ENCODE peak calls at places on chromosomes 11 and 22, in five cellular contexts. Q is MCF 10A; F is CD8-positive, alpha-beta T cell; X is heart left ventricle; R is Caco-2. K is an unnamed sample.

GRCh38 chr11:26229270-26229669 is 102.7 kb upstream of the ANO3 start:
- DNase-seq in Q (peak; percentile 78), F (no peak), X (no peak), R (no peak), K (no peak)

GRCh38 chr11:67252831-67253239 is 13.4 kb upstream of the GRK2 start:
- DNase-seq in Q (peak; percentile 46), F (no peak), X (peak; percentile 52), R (no peak), K (no peak)

GRCh38 chr11:23413057-23413456 is 552.8 kb upstream of the CCDC179 start:
- DNase-seq in Q (no peak), F (no peak), X (no peak), R (no peak), K (no peak)

GRCh38 chr11:114162719-114163123 is 103.2 kb downstream of the ZBTB16 start:
- DNase-seq in Q (peak; percentile 99), F (no peak), X (peak; percentile 92), R (no peak), K (peak; percentile 17)

GRCh38 chr11:60798631-60799030 is 13.5 kb downstream of the MS4A10 start:
- DNase-seq in Q (no peak), F (no peak), X (no peak), R (no peak), K (no peak)

GRCh38 chr11:64036081-64037026 is 623 bp downstream of the FLRT1 start:
- DNase-seq in Q (no peak), F (no peak), X (no peak), R (no peak), K (no peak)

GRCh38 chr11:86230921-86231320 is 13.6 kb upstream of the EED start:
- DNase-seq in Q (peak; percentile 40), F (no peak), X (no peak), R (no peak), K (no peak)

GRCh38 chr11:13772223-13773046 is 104.0 kb downstream of the FAR1 start:
- DNase-seq in Q (peak; percentile 76), F (no peak), X (no peak), R (no peak), K (no peak)

GRCh38 chr11:14480716-14481115 is 18.9 kb downstream of the COPB1 start:
- DNase-seq in Q (no peak), F (no peak), X (no peak), R (no peak), K (no peak)

GRCh38 chr22:40031766-40032470 is 37.2 kb downstream of the FAM83F start:
- DNase-seq in Q (no peak), F (no peak), X (no peak), R (no peak), K (no peak)

GRCh38 chr22:44229809-44230208 is 49.1 kb downstream of the PARVG start:
- DNase-seq in Q (no peak), F (no peak), X (no peak), R (no peak), K (no peak)

GRCh38 chr11:20621679-20622078 is 22.3 kb downstream of the SLC6A5 start:
- DNase-seq in Q (no peak), F (no peak), X (no peak), R (no peak), K (no peak)

GRCh38 chr11:64368673-64369074 is 9.7 kb downstream of the RPS6KA4 start:
- DNase-seq in Q (no peak), F (no peak), X (no peak), R (no peak), K (no peak)

GRCh38 chr22:39241632-39242388 is 3.0 kb downstream of the PDGFB start:
- DNase-seq in Q (no peak), F (peak; percentile 37), X (peak; percentile 33), R (no peak), K (no peak)

GRCh38 chr11:2923446-2924375 is 5.5 kb downstream of the PHLDA2 start:
- DNase-seq in Q (no peak), F (no peak), X (no peak), R (no peak), K (no peak)

GRCh38 chr22:50530857-50531545 is 1.2 kb upstream of the TYMP start:
- DNase-seq in Q (peak; percentile 94), F (peak; percentile 67), X (peak; percentile 90), R (peak; percentile 82), K (peak; percentile 64)

GRCh38 chr11:117903505-117904382 is 25.5 kb downstream of the TMPRSS13 start:
- DNase-seq in Q (no peak), F (no peak), X (peak; percentile 18), R (peak; percentile 35), K (no peak)

GRCh38 chr11:17498058-17498457 is 21.4 kb upstream of the ABCC8 start:
- DNase-seq in Q (peak; percentile 31), F (no peak), X (no peak), R (no peak), K (no peak)

GRCh38 chr11:15603208-15603607 is 488.5 kb downstream of the INSC start:
- DNase-seq in Q (no peak), F (no peak), X (peak; percentile 56), R (no peak), K (no peak)

GRCh38 chr22:24521791-24522245 is 26.7 kb downstream of the UPB1 start:
- DNase-seq in Q (peak; percentile 79), F (no peak), X (no peak), R (peak; percentile 90), K (no peak)

GRCh38 chr11:67613960-67614715 is 7.4 kb downstream of the NDUFV1 start:
- DNase-seq in Q (peak; percentile 54), F (peak; percentile 62), X (peak; percentile 71), R (peak; percentile 74), K (no peak)

GRCh38 chr11:78398715-78399114 is 18.9 kb downstream of the GAB2 start:
- DNase-seq in Q (no peak), F (no peak), X (no peak), R (no peak), K (no peak)

GRCh38 chr11:96055706-96056387 is 131.9 kb upstream of the MTMR2 start:
- DNase-seq in Q (peak; percentile 53), F (no peak), X (no peak), R (no peak), K (no peak)

GRCh38 chr22:23215294-23216204 is 35.2 kb downstream of the BCR start:
- DNase-seq in Q (peak; percentile 71), F (no peak), X (no peak), R (no peak), K (no peak)

GRCh38 chr11:74686792-74687191 is 44.4 kb downstream of the CHRDL2 start:
- DNase-seq in Q (peak; percentile 81), F (no peak), X (no peak), R (peak; percentile 25), K (no peak)

GRCh38 chr22:39230261-39231196 is 14.3 kb downstream of the PDGFB start:
- DNase-seq in Q (no peak), F (no peak), X (peak; percentile 40), R (no peak), K (no peak)

GRCh38 chr11:99069831-99070444 is 49.2 kb downstream of the CNTN5 start:
- DNase-seq in Q (no peak), F (no peak), X (no peak), R (no peak), K (no peak)

GRCh38 chr11:8192016-8192895 is 23.4 kb upstream of the RIC3 start:
- DNase-seq in Q (peak; percentile 75), F (no peak), X (peak; percentile 69), R (peak; percentile 71), K (no peak)

GRCh38 chr11:8196749-8197148 is 27.9 kb upstream of the RIC3 start:
- DNase-seq in Q (peak; percentile 12), F (no peak), X (no peak), R (no peak), K (no peak)

DNA sequence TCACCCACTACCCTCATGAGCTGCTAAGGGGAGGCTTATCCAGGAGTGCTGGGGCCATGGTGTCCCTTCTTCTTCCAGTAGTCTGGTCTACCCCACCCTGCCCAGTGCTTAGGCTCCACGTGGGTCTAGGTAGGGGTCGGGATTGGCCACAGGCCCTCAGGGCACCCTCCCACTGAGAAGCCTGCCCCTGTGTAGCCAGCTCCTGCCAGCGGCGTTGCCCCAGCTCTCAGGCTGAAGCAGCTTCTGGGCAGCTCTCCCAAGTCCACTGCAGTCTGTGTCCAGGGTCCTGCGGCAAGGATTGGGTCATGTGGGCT is 24.0 kb upstream of the RIC3 start:
- DNase-seq in Q (no peak), F (no peak), X (no peak), R (no peak), K (no peak)
- TF ChIP-seq CTCF in Q (no peak), F (peak; percentile 31), X (no peak), R (no peak), K (no peak)

GRCh38 chr22:45688606-45689080 is 17.0 kb downstream of the ATXN10 start:
- DNase-seq in Q (peak; percentile 77), F (no peak), X (no peak), R (peak; percentile 48), K (no peak)

GRCh38 chr22:45689195-45689594 is 17.6 kb downstream of the ATXN10 start:
- DNase-seq in Q (no peak), F (no peak), X (no peak), R (no peak), K (no peak)

GRCh38 chr22:45690008-45690407 is 18.4 kb downstream of the ATXN10 start:
- DNase-seq in Q (no peak), F (no peak), X (no peak), R (no peak), K (no peak)

GRCh38 chr22:45696227-45696626 is 24.6 kb downstream of the ATXN10 start:
- DNase-seq in Q (no peak), F (no peak), X (no peak), R (no peak), K (no peak)

GRCh38 chr22:45692549-45692948 is 20.9 kb downstream of the ATXN10 start:
- DNase-seq in Q (no peak), F (no peak), X (no peak), R (no peak), K (no peak)
- TF ChIP-seq CTCF in Q (no peak), F (no peak), X (no peak), R (no peak), K (no peak)

DNA sequence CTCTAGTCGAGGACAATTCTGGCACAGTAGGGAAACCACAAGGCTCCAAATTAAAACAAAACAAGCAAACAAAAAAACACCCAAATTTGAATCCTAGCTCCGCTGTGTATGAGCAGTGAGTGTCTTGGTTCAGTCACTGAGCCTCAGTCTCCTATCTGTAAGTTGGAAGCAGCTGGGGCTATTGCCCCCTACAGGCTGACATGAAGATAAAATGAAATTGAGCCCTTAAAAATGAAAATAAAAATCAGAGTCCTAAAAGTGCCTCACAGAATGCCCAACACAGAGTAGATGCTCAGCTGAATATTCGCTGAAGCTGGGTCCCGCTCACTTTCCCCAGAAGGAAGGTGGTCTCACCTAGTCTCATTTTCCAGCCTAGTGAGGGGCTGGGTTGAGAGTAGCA is 65.2 kb downstream of the PDE2A start:
- DNase-seq in Q (peak; percentile 25), F (no peak), X (no peak), R (no peak), K (no peak)
- TF ChIP-seq CTCF in Q (peak; percentile 31), F (peak; percentile 43), X (peak; percentile 43), R (peak; percentile 59), K (no peak)

GRCh38 chr11:1767399-1768140 is 3.8 kb upstream of the CTSD start:
- DNase-seq in Q (no peak), F (no peak), X (no peak), R (no peak), K (no peak)

GRCh38 chr11:1763796-1764661 is at the start of gene CTSD:
- DNase-seq in Q (peak; percentile 76), F (peak; percentile 69), X (peak; percentile 95), R (peak; percentile 84), K (no peak)

GRCh38 chr11:1768141-1768469 is 4.4 kb upstream of the CTSD start:
- DNase-seq in Q (no peak), F (no peak), X (no peak), R (no peak), K (no peak)

GRCh38 chr11:1766719-1767398 is 3.1 kb upstream of the CTSD start:
- DNase-seq in Q (no peak), F (no peak), X (no peak), R (no peak), K (no peak)

GRCh38 chr11:1765871-1766718 is 2.4 kb upstream of the CTSD start:
- DNase-seq in Q (no peak), F (no peak), X (no peak), R (no peak), K (no peak)
- TF ChIP-seq CTCF in Q (no peak), F (no peak), X (no peak), R (no peak), K (no peak)

K was measured in esophagus squamous epithelium.